ENCODE peak calls at places on chromosomes 5 and 9, in six cellular contexts. I, O, X, C, F and Z are unnamed samples. For H3K27me3, the result is how much of the 10 kb centered on the place peaks cover.

GRCh38 chr5:150146235-150146634 is 9.4 kb downstream of the PDGFRB start:
- DNase-seq in I (no peak), O (no peak), X (no peak), C (no peak), F (no peak), Z (no peak)

GRCh38 chr9:134919316-134919715 is 1.6 kb upstream of the FCN1 start:
- DNase-seq in I (no peak), O (no peak), X (no peak), C (no peak), F (no peak), Z (no peak)

GRCh38 chr9:32399110-32399815 is 14.8 kb downstream of the ACO1 start:
- DNase-seq in I (no peak), O (no peak), X (no peak), C (no peak), F (no peak), Z (no peak)

GRCh38 chr5:445591-445990 is 2.6 kb downstream of the EXOC3 start:
- DNase-seq in I (no peak), O (no peak), X (no peak), C (no peak), F (peak), Z (no peak)

GRCh38 chr9:131554088-131554864 is 9.0 kb downstream of the PRRT1B start:
- DNase-seq in I (no peak), O (no peak), X (no peak), C (peak), F (peak), Z (no peak)

GRCh38 chr5:141840295-141840812 is 37.9 kb downstream of the PCDH1 start:
- DNase-seq in I (no peak), O (no peak), X (no peak), C (no peak), F (no peak), Z (no peak)

GRCh38 chr5:132413567-132413966 is 44.1 kb downstream of the SLC22A5 start:
- DNase-seq in I (no peak), O (no peak), X (no peak), C (no peak), F (no peak), Z (no peak)

GRCh38 chr9:22084336-22085035 is 75.4 kb upstream of the CDKN2B start:
- DNase-seq in I (no peak), O (no peak), X (peak), C (peak), F (no peak), Z (peak)

GRCh38 chr9:127938298-127938690 is 640 bp upstream of the DPM2 start:
- DNase-seq in I (no peak), O (no peak), X (no peak), C (peak), F (peak), Z (no peak)

GRCh38 chr9:70749066-70749465 is 334.6 kb upstream of the KLF9 start:
- DNase-seq in I (no peak), O (no peak), X (no peak), C (no peak), F (no peak), Z (no peak)

GRCh38 chr9:126061575-126061974 is 265.1 kb upstream of the MVB12B start:
- DNase-seq in I (no peak), O (no peak), X (no peak), C (no peak), F (no peak), Z (no peak)

GRCh38 chr5:155260798-155261197 is 247.2 kb downstream of the KIF4B start:
- DNase-seq in I (peak), O (peak), X (no peak), C (peak), F (peak), Z (no peak)

GRCh38 chr5:150317048-150318003 is 14.6 kb upstream of the ARSI start:
- DNase-seq in I (no peak), O (no peak), X (peak), C (peak), F (peak), Z (peak)

GRCh38 chr9:36316629-36317317 is 58.5 kb upstream of the GNE start:
- DNase-seq in I (no peak), O (no peak), X (no peak), C (no peak), F (no peak), Z (no peak)

GRCh38 chr5:42970636-42971559 is 69.2 kb downstream of the ANXA2R start:
- DNase-seq in I (no peak), O (no peak), X (no peak), C (peak), F (peak), Z (no peak)

GRCh38 chr5:67003906-67004729 is 192.5 kb downstream of the CD180 start:
- DNase-seq in I (peak), O (peak), X (peak), C (peak), F (peak), Z (peak)

GRCh38 chr5:19886123-19886921 is 101.7 kb downstream of the CDH18 start:
- DNase-seq in I (no peak), O (no peak), X (peak), C (peak), F (no peak), Z (peak)

GRCh38 chr5:146137967-146138403 is 32.6 kb upstream of the PLAC8L1 start:
- DNase-seq in I (no peak), O (no peak), X (peak), C (no peak), F (no peak), Z (peak)

GRCh38 chr5:126055348-126055729 is 367.9 kb upstream of the GRAMD2B start:
- DNase-seq in I (no peak), O (no peak), X (no peak), C (no peak), F (no peak), Z (no peak)

GRCh38 chr9:131121346-131121745 is 4.0 kb upstream of the NUP214 start:
- DNase-seq in I (no peak), O (no peak), X (no peak), C (no peak), F (no peak), Z (no peak)

DNA sequence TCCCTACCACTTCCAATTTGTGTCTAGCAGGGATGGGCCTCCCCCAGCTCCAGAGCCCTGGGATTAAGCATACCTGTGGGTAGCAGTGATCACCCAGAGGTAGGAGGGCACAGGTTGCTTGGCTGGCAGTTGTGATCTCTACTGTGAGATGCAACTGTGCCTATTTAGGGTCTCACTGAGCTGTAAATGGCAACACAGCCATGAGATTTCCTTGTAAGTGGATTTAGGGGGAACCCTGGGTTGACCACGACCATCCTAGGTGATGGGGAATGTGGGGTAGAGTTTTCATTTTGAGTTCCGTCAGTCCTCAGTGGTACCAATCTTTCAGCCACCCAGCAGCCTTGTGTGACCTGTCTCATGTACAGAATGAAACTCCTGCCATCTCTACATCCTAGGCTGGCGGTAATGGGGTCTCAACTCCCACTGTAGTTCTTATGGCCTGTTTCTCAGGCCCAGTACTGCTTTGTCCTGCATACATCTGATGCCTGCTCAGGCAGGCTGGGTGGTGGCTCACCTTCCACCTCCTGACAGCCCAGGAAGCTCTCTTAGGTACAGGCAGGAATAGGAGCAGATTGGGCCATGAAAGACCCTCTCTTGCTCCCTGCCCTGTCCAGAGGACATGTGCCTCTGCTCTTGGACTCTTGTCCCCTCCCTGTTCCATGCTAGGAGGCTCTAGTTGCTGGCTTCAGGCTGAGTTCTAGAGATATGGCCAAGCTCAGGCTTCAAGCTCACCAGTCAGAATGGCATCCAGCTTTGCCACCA is 8.1 kb downstream of the HNRNPAB start:
- DNase-seq in I (no peak), O (no peak), X (no peak), C (no peak), F (no peak), Z (no peak)
- H2BK15ac ChIP-seq in I (no peak), O (no peak), X (no peak), C (no peak), F (no peak), Z (no peak)

GRCh38 chr5:2009986-2010914 is 127.5 kb upstream of the IRX4 start:
- DNase-seq in I (no peak), O (no peak), X (no peak), C (no peak), F (no peak), Z (no peak)
- H3K27me3 ChIP-seq in I (under half), O (under half), X (under half), C (under half), F (under half), Z (half or more)

GRCh38 chr9:103203172-103203571 is 208.0 kb downstream of the CYLC2 start:
- DNase-seq in I (no peak), O (no peak), X (no peak), C (no peak), F (no peak), Z (no peak)
- H2BK15ac ChIP-seq in I (no peak), O (no peak), X (no peak), C (no peak), F (no peak), Z (no peak)

GRCh38 chr9:136314944-136315343 is 11.1 kb upstream of the CCDC187 start:
- DNase-seq in I (no peak), O (no peak), X (no peak), C (no peak), F (no peak), Z (no peak)

GRCh38 chr9:136314056-136314416 is 10.1 kb upstream of the CCDC187 start:
- DNase-seq in I (no peak), O (no peak), X (no peak), C (no peak), F (no peak), Z (no peak)

GRCh38 chr9:136312436-136312835 is 8.5 kb upstream of the CCDC187 start:
- DNase-seq in I (no peak), O (no peak), X (peak), C (no peak), F (no peak), Z (peak)

GRCh38 chr9:136311433-136312375 is 7.8 kb upstream of the CCDC187 start:
- DNase-seq in I (no peak), O (no peak), X (no peak), C (no peak), F (no peak), Z (no peak)

DNA sequence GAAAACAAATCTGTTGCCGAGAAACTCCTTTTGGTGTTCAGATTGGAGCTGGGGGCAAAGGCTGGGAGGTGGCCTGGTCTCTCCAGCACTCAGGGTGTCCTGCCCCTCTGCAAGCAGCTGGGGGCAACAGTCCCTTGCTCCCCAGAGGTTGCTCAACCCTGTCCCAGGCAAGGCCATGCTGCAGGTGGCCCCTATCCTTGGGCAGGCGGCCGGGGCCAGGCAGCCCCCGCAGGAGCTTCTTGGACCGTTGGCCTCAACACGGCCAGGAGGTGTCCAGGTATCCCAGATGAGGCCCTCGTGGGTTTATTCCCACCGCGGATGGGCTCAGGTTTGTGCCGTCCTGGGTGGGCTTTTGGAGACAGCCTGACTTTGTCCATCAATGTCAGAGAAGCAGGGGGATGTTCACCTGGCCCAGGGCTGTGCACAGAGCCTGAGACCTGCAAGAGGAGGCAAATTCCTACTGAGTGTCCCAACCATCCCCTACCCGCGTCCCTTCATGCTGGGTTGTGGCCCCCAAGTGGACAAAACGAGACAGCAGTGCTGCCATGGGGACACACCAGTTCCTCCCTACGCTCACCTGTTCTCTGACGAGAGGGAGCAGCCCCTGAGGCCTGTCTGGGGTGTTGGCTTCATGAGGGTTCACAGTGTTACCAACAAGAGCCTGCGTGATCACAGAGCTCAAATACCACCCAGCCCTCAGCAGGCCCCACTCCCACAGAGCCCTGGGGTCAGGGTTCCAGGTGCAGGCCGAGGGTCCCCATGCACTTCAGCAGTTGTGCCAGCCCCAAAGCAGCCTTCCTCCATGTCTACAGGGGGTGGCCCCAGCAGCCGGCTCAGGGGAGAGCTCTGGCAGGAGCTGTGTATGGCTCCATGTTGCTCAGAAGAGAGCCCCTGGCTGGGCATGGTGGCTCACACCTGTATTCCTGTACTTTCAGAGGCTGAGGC is 9.5 kb upstream of the CCDC187 start:
- DNase-seq in I (no peak), O (no peak), X (no peak), C (no peak), F (no peak), Z (no peak)
- H3K27me3 ChIP-seq in I (under half), O (under half), X (under half), C (under half), F (under half), Z (under half)

DNA sequence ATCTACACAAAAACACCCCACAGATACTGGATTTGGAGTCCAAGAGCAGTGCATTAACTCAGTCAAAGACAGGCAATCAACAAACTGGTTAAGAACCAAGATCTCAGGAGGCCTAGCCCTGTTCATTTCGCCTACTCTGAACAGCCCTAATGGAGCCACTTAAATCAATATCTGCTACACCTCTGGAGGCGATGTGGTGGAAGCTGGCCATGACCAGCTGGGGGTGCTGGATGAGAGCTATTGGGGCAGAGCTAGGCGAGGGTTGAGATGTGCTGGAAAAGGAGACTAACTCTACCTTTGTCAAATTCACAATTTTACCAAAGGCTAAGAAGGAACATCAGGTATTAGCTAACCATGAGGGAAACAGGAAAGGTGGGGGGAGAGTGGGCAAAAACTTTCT is 23.3 kb upstream of the ARSB start:
- DNase-seq in I (no peak), O (no peak), X (no peak), C (no peak), F (no peak), Z (no peak)
- H2BK15ac ChIP-seq in I (no peak), O (no peak), X (peak), C (no peak), F (no peak), Z (no peak)